ENCODE peak calls at places on chromosomes 11 and 22, in six cellular contexts. L is breast epithelium, N is sigmoid colon, C is HepG2, S is HCT116, J is H1. Y is an unnamed sample.

GRCh38 chr22:27752771-27753170 is 48.8 kb downstream of the MN1 start:
- DNase-seq in L (no peak), N (peak), C (no peak), S (no peak), J (no peak), Y (peak)

GRCh38 chr22:43707650-43708049 is 104.5 kb downstream of the EFCAB6 start:
- DNase-seq in L (no peak), N (no peak), C (no peak), S (peak), J (no peak), Y (no peak)

GRCh38 chr11:114987171-114987760 is 308.9 kb downstream of the NXPE2 start:
- DNase-seq in L (no peak), N (no peak), C (no peak), S (no peak), J (no peak), Y (no peak)

GRCh38 chr11:105108247-105108646 is 31.3 kb downstream of the CARD18 start:
- DNase-seq in L (no peak), N (no peak), C (no peak), S (no peak), J (no peak), Y (no peak)

GRCh38 chr11:122979815-122980656 is 1.6 kb downstream of the BSX start:
- DNase-seq in L (no peak), N (no peak), C (no peak), S (no peak), J (peak), Y (no peak)

GRCh38 chr11:117627259-117627658 is 169.8 kb downstream of the DSCAML1 start:
- DNase-seq in L (no peak), N (peak), C (no peak), S (no peak), J (no peak), Y (peak)

GRCh38 chr11:64224151-64224890 is 1.7 kb downstream of the TRPT1 start:
- DNase-seq in L (no peak), N (peak), C (no peak), S (no peak), J (no peak), Y (peak)

GRCh38 chr11:73889019-73889418 is 12.2 kb downstream of the PAAF1 start:
- DNase-seq in L (no peak), N (no peak), C (no peak), S (no peak), J (no peak), Y (no peak)

GRCh38 chr11:115939726-115940421 is 435.7 kb upstream of the CADM1 start:
- DNase-seq in L (no peak), N (no peak), C (no peak), S (no peak), J (no peak), Y (no peak)

GRCh38 chr11:65644837-65645236 is 6.9 kb downstream of the SIPA1 start:
- DNase-seq in L (no peak), N (no peak), C (no peak), S (no peak), J (no peak), Y (peak)

GRCh38 chr11:65645710-65646109 is 7.8 kb downstream of the SIPA1 start:
- DNase-seq in L (no peak), N (no peak), C (no peak), S (no peak), J (no peak), Y (peak)

GRCh38 chr11:65646921-65647701 is 9.2 kb downstream of the SIPA1 start:
- DNase-seq in L (peak), N (no peak), C (no peak), S (no peak), J (peak), Y (peak)

GRCh38 chr11:65643971-65644370 is 6.1 kb downstream of the SIPA1 start:
- DNase-seq in L (no peak), N (no peak), C (no peak), S (no peak), J (no peak), Y (no peak)

GRCh38 chr11:65646288-65646734 is 8.4 kb downstream of the SIPA1 start:
- DNase-seq in L (no peak), N (no peak), C (no peak), S (no peak), J (no peak), Y (peak)
- H3K27ac ChIP-seq in L (peak), N (no peak), C (no peak), S (peak), J (no peak), Y (no peak)

GRCh38 chr11:62666259-62666926 is 1.3 kb downstream of the CSKMT start:
- DNase-seq in L (no peak), N (no peak), C (no peak), S (no peak), J (no peak), Y (peak)
- TF ChIP-seq POLR2AphosphoS5 in L (no peak), N (no peak), C (no peak), S (peak), J (peak), Y (no peak)

GRCh38 chr11:44610556-44610955 is 45.1 kb downstream of the CD82 start:
- DNase-seq in L (no peak), N (no peak), C (no peak), S (no peak), J (no peak), Y (no peak)

GRCh38 chr11:44613081-44613628 is 47.7 kb downstream of the CD82 start:
- DNase-seq in L (no peak), N (no peak), C (no peak), S (no peak), J (no peak), Y (no peak)

GRCh38 chr11:44611088-44611487 is 45.6 kb downstream of the CD82 start:
- DNase-seq in L (no peak), N (no peak), C (no peak), S (no peak), J (no peak), Y (no peak)

GRCh38 chr11:44609783-44610155 is 44.3 kb downstream of the CD82 start:
- DNase-seq in L (no peak), N (no peak), C (no peak), S (no peak), J (no peak), Y (no peak)

DNA sequence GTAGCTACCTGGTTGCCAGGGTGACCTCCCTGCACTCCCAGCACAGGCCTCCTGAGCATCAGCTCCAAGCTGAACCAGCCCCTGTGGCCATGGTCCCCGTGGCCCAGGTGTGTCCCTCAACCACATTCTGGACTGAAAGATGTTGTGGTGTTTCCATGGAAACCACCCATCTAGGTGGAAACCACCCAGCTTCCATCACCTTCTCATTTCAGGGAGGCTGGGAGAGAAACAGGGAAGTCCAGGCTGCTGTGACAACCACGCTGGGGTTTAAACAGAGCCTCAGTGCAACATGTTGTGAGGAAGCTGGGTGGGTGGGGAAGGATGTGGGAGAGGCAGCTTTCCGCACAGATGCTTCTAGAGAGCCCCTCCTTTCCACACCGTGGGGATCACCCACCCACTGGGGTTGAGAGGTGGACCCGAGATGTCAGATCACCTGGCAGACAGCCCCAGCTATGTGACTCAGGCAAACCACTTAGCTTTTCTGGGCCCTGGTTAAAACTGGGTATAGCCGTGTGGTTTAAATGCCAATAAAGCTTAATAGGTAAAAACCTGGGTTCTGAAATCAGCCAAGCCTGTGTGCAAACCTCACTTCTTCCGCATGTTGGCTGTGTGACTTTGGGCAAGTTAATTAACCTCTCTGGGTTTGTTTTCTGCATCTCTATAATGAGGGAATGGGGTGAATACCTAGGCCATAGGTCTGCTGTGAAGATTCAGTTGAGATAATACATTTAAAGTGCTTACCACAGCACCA is 46.4 kb downstream of the CD82 start:
- DNase-seq in L (no peak), N (no peak), C (no peak), S (no peak), J (no peak), Y (peak)
- TF ChIP-seq POLR2A in L (no peak), N (no peak), C (no peak), S (no peak), J (no peak), Y (no peak)

DNA sequence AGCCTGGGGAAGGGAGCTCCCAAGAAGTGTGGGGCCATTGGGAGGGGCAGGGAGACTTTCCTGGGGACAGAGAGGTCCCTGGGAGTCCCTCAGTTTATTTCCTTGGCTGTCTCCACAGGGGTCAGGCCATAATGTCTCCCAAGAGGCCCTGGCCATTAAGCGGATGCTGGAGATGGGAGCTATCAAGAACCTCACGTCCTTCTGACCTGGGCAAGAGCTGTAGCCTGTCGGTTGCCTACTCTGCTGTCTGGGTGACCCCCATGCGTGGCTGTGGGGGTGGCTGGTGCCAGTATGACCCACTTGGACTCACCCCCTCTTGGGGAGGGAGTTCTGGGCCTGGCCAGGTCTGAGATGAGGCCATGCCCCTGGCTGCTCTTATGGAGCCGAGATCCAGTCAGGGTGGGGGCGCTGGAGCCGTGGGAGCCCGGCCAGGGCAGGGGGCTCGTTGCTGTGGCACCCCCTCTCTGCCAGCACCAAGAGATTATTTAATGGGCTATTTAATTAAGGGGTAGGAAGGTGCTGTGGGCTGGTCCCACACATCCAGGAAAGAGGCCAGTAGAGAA is 58.4 kb downstream of the ST3GAL4 start:
- DNase-seq in L (no peak), N (no peak), C (no peak), S (no peak), J (no peak), Y (peak)
- H3K27ac ChIP-seq in L (peak), N (peak), C (no peak), S (no peak), J (no peak), Y (peak)

GRCh38 chr11:75347781-75348613 is 3.5 kb downstream of the ARRB1 start:
- DNase-seq in L (no peak), N (peak), C (peak), S (no peak), J (no peak), Y (no peak)
- TF ChIP-seq POLR2AphosphoS5 in L (no peak), N (peak), C (no peak), S (no peak), J (no peak), Y (peak)

GRCh38 chr22:23359583-23360123 is 179.3 kb downstream of the BCR start:
- DNase-seq in L (no peak), N (no peak), C (no peak), S (no peak), J (no peak), Y (no peak)

GRCh38 chr22:23353004-23353403 is 172.7 kb downstream of the BCR start:
- DNase-seq in L (no peak), N (no peak), C (no peak), S (no peak), J (no peak), Y (no peak)

GRCh38 chr22:23353696-23354095 is 173.4 kb downstream of the BCR start:
- DNase-seq in L (no peak), N (no peak), C (no peak), S (no peak), J (no peak), Y (no peak)

GRCh38 chr22:23357028-23357427 is 176.7 kb downstream of the BCR start:
- DNase-seq in L (no peak), N (no peak), C (no peak), S (no peak), J (no peak), Y (peak)

GRCh38 chr22:23356094-23356493 is 175.8 kb downstream of the BCR start:
- DNase-seq in L (no peak), N (no peak), C (no peak), S (no peak), J (no peak), Y (no peak)
- TF ChIP-seq POLR2A in L (no peak), N (no peak), C (no peak), S (no peak), J (no peak), Y (no peak)

Y was measured in spleen.